ENCODE peak calls at places on chromosomes 2 and 18, in four cellular contexts. N, K, O and S are unnamed samples.

GRCh38 chr18:61946449-61946848 is 53.6 kb upstream of the RNF152 start:
- DNase-seq in N (no peak), K (no peak), O (no peak), S (no peak)

GRCh38 chr18:36411745-36412168 is 114.2 kb downstream of the FHOD3 start:
- DNase-seq in N (peak), K (no peak), O (peak), S (peak)

GRCh38 chr2:143434445-143434844 is 305.2 kb downstream of the ARHGAP15 start:
- DNase-seq in N (no peak), K (no peak), O (no peak), S (no peak)

GRCh38 chr2:200702646-200703118 is 109.0 kb upstream of the BZW1 start:
- DNase-seq in N (peak), K (no peak), O (no peak), S (no peak)

GRCh38 chr2:167924556-167924955 is 322.8 kb downstream of the STK39 start:
- DNase-seq in N (no peak), K (no peak), O (no peak), S (no peak)

GRCh38 chr2:134927195-134927594 is 8.6 kb downstream of the CCNT2 start:
- DNase-seq in N (no peak), K (no peak), O (no peak), S (no peak)

GRCh38 chr2:78417355-78417754 is 608.1 kb upstream of the REG3G start:
- DNase-seq in N (peak), K (no peak), O (no peak), S (no peak)

GRCh38 chr2:239186958-239187357 is 213.9 kb downstream of the HDAC4 start:
- DNase-seq in N (no peak), K (no peak), O (no peak), S (no peak)

GRCh38 chr2:26597197-26597596 is 44.0 kb downstream of the CIB4 start:
- DNase-seq in N (no peak), K (no peak), O (no peak), S (no peak)

GRCh38 chr2:218722876-218723477 is 12.3 kb downstream of the TTLL4 start:
- DNase-seq in N (no peak), K (no peak), O (no peak), S (no peak)

GRCh38 chr18:10559566-10560456 is 34.0 kb downstream of the NAPG start:
- DNase-seq in N (no peak), K (peak), O (no peak), S (no peak)

GRCh38 chr18:46220116-46220515 is 115.9 kb downstream of the HAUS1 start:
- DNase-seq in N (no peak), K (no peak), O (no peak), S (no peak)

GRCh38 chr2:192025607-192026006 is 169.1 kb downstream of the TMEFF2 start:
- DNase-seq in N (no peak), K (no peak), O (no peak), S (no peak)

GRCh38 chr2:182266909-182267308 is 159.9 kb downstream of the PDE1A start:
- DNase-seq in N (no peak), K (no peak), O (no peak), S (no peak)

GRCh38 chr2:54763636-54764291 is 40.3 kb downstream of the EML6 start:
- DNase-seq in N (no peak), K (no peak), O (peak), S (peak)

GRCh38 chr2:65156041-65156440 is 26.1 kb upstream of the RAB1A start:
- DNase-seq in N (no peak), K (no peak), O (no peak), S (no peak)

GRCh38 chr2:54755641-54756326 is 32.3 kb downstream of the EML6 start:
- DNase-seq in N (no peak), K (peak), O (no peak), S (no peak)

GRCh38 chr2:201959626-201960025 is 74.0 kb upstream of the FZD7 start:
- DNase-seq in N (no peak), K (no peak), O (no peak), S (no peak)

GRCh38 chr18:72223733-72224132 is 320.4 kb downstream of the CBLN2 start:
- DNase-seq in N (no peak), K (no peak), O (no peak), S (no peak)

GRCh38 chr2:74007120-74007519 is 22.4 kb downstream of the TET3 start:
- DNase-seq in N (no peak), K (no peak), O (no peak), S (no peak)

GRCh38 chr2:182616471-182617393 is 99.3 kb upstream of the DNAJC10 start:
- DNase-seq in N (peak), K (no peak), O (no peak), S (no peak)

GRCh38 chr2:136505462-136505861 is 259.9 kb upstream of the THSD7B start:
- DNase-seq in N (no peak), K (no peak), O (no peak), S (no peak)

GRCh38 chr18:3456686-3457069 is 6.7 kb downstream of the TGIF1 start:
- DNase-seq in N (peak), K (no peak), O (no peak), S (no peak)

GRCh38 chr18:55856191-55856590 is 268.2 kb upstream of the TCF4 start:
- DNase-seq in N (no peak), K (no peak), O (no peak), S (peak)

GRCh38 chr18:74290831-74291770 is 662 bp downstream of the CYB5A start:
- DNase-seq in N (peak), K (no peak), O (peak), S (no peak)
- H3K4me3 ChIP-seq in N (peak), K (peak), O (peak), S (peak)

GRCh38 chr18:59094569-59094968 is 45.1 kb upstream of the SEC11C start:
- DNase-seq in N (no peak), K (no peak), O (no peak), S (no peak)

GRCh38 chr18:59091204-59091603 is 48.5 kb upstream of the SEC11C start:
- DNase-seq in N (no peak), K (no peak), O (no peak), S (peak)

GRCh38 chr18:59101830-59102414 is 37.8 kb upstream of the SEC11C start:
- DNase-seq in N (no peak), K (no peak), O (no peak), S (no peak)

GRCh38 chr18:59093668-59094067 is 46.0 kb upstream of the SEC11C start:
- DNase-seq in N (no peak), K (no peak), O (no peak), S (no peak)

GRCh38 chr18:59096098-59096779 is 43.4 kb upstream of the SEC11C start:
- DNase-seq in N (peak), K (no peak), O (peak), S (no peak)
- TF ChIP-seq YY1 in N (no peak), K (no peak), O (peak), S (no peak)

GRCh38 chr18:44691148-44691925 is 10.6 kb downstream of the SETBP1 start:
- DNase-seq in N (no peak), K (no peak), O (no peak), S (no peak)
- TF ChIP-seq SUZ12 in N (no peak), K (no peak), O (no peak), S (no peak)

GRCh38 chr2:17311771-17312511 is 206.3 kb downstream of the RAD51AP2 start:
- DNase-seq in N (no peak), K (no peak), O (no peak), S (no peak)

GRCh38 chr2:17309741-17310339 is 208.4 kb downstream of the RAD51AP2 start:
- DNase-seq in N (peak), K (no peak), O (no peak), S (peak)

GRCh38 chr2:17306706-17307105 is 211.5 kb downstream of the RAD51AP2 start:
- DNase-seq in N (no peak), K (no peak), O (no peak), S (no peak)

GRCh38 chr2:17311104-17311619 is 207.1 kb downstream of the RAD51AP2 start:
- DNase-seq in N (no peak), K (no peak), O (no peak), S (no peak)

GRCh38 chr2:17309186-17309585 is 209.1 kb downstream of the RAD51AP2 start:
- DNase-seq in N (no peak), K (no peak), O (no peak), S (no peak)
- H3K4me3 ChIP-seq in N (no peak), K (no peak), O (no peak), S (no peak)

DNA sequence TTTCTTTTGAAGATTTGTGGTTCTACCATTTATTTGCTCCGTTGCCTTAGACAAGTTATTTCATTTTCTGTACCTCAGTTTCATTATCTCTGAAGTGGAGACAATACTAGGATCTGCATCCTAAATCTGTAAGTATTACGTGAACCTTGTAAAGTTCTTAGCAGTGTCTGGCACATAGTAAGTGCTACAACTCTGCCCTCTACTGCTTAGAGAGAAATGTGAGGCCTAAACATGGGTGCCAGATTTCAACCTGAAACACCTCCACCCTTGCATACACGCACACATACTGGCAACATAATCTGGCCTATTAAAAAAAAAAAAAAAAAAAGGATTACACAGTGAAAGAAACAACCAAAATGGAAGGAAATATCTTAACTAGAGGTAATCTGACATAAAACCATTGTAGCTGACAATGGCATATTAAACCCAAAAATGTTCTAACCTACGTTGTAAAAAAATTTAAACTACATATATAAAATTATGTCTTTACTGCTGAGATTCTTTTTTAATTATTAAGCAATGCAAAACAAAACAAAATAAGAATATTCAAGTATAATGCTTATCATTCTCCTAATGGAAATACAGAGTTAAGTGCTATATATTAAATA is 132.6 kb downstream of the MAP2 start:
- DNase-seq in N (peak), K (no peak), O (no peak), S (no peak)
- TF ChIP-seq YY1 in N (no peak), K (no peak), O (no peak), S (no peak)

GRCh38 chr18:7565677-7566076 is 1.4 kb upstream of the PTPRM start:
- DNase-seq in N (no peak), K (no peak), O (no peak), S (no peak)

GRCh38 chr18:7559709-7560319 is 7.3 kb upstream of the PTPRM start:
- DNase-seq in N (no peak), K (no peak), O (no peak), S (no peak)

GRCh38 chr18:7558769-7559168 is 8.3 kb upstream of the PTPRM start:
- DNase-seq in N (no peak), K (no peak), O (no peak), S (no peak)

GRCh38 chr18:7562491-7562890 is 4.6 kb upstream of the PTPRM start:
- DNase-seq in N (no peak), K (no peak), O (no peak), S (no peak)

DNA sequence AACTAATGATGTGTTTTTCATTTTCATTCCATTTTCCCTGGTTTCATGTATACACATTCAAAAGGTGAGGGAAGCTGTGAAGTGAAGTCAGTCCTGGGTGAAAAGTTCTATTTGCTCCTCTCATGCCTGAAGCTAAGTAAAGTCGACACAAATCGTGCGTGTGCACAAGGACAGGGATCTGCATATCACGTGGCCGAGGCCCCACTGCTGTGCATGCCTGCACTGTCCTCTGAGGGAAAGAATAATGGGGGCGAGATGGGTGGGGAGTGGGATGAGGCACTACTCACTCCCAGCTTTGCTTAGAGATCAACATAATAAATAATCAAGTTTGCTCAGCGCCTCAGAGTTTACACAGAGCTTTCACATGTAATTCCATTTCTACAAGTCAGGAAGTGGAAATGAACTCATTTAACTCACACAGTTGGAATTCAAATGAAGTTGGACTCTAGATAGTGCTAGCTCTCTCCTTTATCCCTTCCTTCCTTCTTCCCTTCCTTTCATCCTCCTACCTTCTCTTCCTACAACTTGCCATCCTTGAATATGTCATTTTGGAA is 5.1 kb upstream of the PTPRM start:
- DNase-seq in N (no peak), K (no peak), O (no peak), S (no peak)
- TF ChIP-seq SUZ12 in N (no peak), K (no peak), O (no peak), S (no peak)

DNA sequence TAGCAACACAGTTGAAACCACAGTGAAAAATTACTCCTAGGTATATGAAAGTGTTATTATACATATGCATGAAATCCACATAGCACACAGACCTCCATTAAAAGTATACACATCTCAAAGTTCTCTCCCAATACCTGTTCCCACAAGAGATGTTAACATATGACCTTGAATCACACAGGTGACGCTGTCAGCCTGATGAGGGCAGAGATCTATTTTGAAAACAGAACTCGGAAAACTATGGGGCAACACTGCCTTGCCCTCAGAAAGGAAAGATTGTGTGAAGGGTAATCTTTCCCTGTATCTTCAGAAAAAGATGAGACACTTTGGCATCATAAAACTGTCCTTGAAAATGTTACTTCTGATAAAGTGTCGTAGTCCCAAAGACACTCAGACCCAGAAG is 82.7 kb downstream of the DYM start:
- DNase-seq in N (peak), K (no peak), O (no peak), S (no peak)
- H3K4me3 ChIP-seq in N (no peak), K (no peak), O (no peak), S (no peak)

DNA sequence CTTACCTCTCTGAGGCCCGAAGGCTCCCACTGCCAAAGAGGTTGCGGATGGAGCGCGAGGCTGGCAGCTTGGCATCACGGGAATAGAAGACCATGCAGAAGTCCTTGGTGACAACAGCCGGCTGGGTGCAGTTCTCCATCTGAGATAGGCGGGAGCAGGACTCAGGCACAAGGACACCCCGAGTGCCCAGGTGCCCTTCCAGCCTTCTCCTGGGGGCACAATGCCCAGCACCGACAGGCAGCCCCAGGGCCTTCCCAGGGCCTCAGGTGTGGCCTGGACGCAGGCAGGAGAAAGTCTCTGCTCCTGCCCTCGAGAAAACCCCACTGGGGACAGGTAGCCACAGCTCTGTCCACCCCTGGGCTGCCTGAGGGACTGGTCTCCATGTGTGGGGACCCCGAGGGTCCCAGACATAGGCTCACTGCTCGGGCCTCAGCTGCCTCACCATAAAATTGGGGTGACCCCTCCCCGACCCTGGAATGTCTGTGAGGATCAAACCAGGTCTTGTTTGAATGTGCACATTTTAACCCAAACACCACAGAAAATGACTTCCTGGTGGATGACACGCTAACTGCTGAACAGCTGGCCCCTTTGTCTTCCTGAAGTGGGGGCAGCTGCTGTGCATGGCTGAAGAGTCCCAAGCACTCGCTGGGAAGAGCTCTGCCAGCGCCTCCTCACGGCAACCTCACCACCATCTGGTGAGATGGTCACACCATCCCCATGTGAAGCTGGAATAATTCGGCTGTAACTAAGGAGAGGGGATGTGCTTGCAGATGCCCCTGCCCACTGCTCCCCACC is 33.8 kb downstream of the AQP12A start:
- DNase-seq in N (no peak), K (no peak), O (no peak), S (no peak)
- TF ChIP-seq YY1 in N (no peak), K (no peak), O (no peak), S (no peak)